ENCODE peak calls at places on chromosomes 11 and 22, in six cellular contexts. V is GM12865; M is MCF 10A; Q is HFF-Myc; Z is HCT116; P is CD8-positive, alpha-beta T cell. A is an unnamed sample.

GRCh38 chr22:41883400-41883799 is 31.5 kb downstream of the SHISA8 start:
- DNase-seq in V (no peak), Q (no peak), Z (no peak), P (no peak), M (no peak), A (no peak)

GRCh38 chr11:114188851-114189570 is 107.2 kb upstream of the NNMT start:
- DNase-seq in P (no peak), Z (no peak), V (no peak), M (no peak), Q (no peak), A (no peak)

GRCh38 chr11:66478823-66479740 is 1.2 kb upstream of the DPP3 start:
- DNase-seq in P (no peak), M (peak; percentile 42), Z (peak; percentile 27), V (peak; percentile 63), Q (no peak), A (peak; percentile 72)

GRCh38 chr11:6855971-6856542 is 6.8 kb upstream of the OR10A2 start:
- DNase-seq in Z (no peak), M (peak; percentile 70), P (no peak), V (no peak), Q (no peak), A (no peak)

GRCh38 chr11:7572001-7572712 is 58.4 kb downstream of the PPFIBP2 start:
- DNase-seq in Q (no peak), Z (no peak), V (no peak), M (no peak), P (no peak), A (no peak)

GRCh38 chr11:11243790-11244469 is 109.1 kb downstream of the CSNK2A3 start:
- DNase-seq in V (peak; percentile 47), M (peak; percentile 14), P (peak; percentile 32), Q (no peak), Z (no peak), A (peak; percentile 56)

GRCh38 chr22:22098457-22099193 is 116.0 kb upstream of the TOP3B start:
- DNase-seq in V (peak; percentile 37), M (no peak), Z (no peak), P (no peak), Q (no peak), A (peak; percentile 44)

GRCh38 chr11:74842967-74843366 is 94.3 kb downstream of the RNF169 start:
- DNase-seq in Z (no peak), Q (no peak), P (no peak), V (no peak), M (no peak), A (no peak)

GRCh38 chr11:130872961-130873360 is 43.3 kb downstream of the SNX19 start:
- DNase-seq in Q (no peak), V (no peak), M (peak; percentile 74), Z (no peak), P (no peak), A (no peak)

GRCh38 chr11:27592111-27592780 is 85.7 kb upstream of the LIN7C start:
- DNase-seq in M (peak; percentile 6), Q (no peak), Z (no peak), V (no peak), P (no peak), A (no peak)

GRCh38 chr11:76838422-76839068 is 22.2 kb upstream of the ACER3 start:
- DNase-seq in M (peak; percentile 39), V (no peak), P (no peak), Q (no peak), Z (no peak), A (no peak)

GRCh38 chr22:38089474-38089851 is 5.5 kb upstream of the SLC16A8 start:
- DNase-seq in M (no peak), Q (no peak), P (no peak), V (no peak), Z (no peak), A (no peak)

GRCh38 chr11:7511405-7511804 is 2.4 kb upstream of the PPFIBP2 start:
- DNase-seq in P (no peak), V (no peak), Z (no peak), M (no peak), Q (no peak), A (no peak)

GRCh38 chr11:88246680-88247079 is 71.4 kb upstream of the RAB38 start:
- DNase-seq in Q (peak; percentile 7), M (peak; percentile 29), P (no peak), V (no peak), Z (no peak), A (no peak)

GRCh38 chr11:1912314-1912878 is 7.1 kb upstream of the TNNT3 start:
- DNase-seq in P (no peak), Q (no peak), M (no peak), Z (no peak), V (no peak), A (no peak)

GRCh38 chr11:78921517-78921916 is 346.9 kb upstream of the NARS2 start:
- DNase-seq in Q (no peak), P (no peak), Z (no peak), V (no peak), M (no peak), A (no peak)

GRCh38 chr11:124891390-124891861 is 6.2 kb downstream of the ROBO4 start:
- DNase-seq in Z (no peak), M (no peak), P (no peak), V (no peak), Q (no peak), A (no peak)

GRCh38 chr11:120750647-120751419 is 239.3 kb downstream of the GRIK4 start:
- DNase-seq in Q (no peak), M (no peak), P (no peak), V (peak; percentile 5), Z (no peak), A (no peak)

GRCh38 chr22:20671409-20672081 is 102.4 kb upstream of the SERPIND1 start:
- DNase-seq in P (no peak), V (no peak), Z (no peak), M (no peak), Q (no peak), A (no peak)

GRCh38 chr22:47307326-47307725 is 544.9 kb downstream of the TBC1D22A start:
- DNase-seq in M (peak; percentile 31), Q (peak; percentile 17), Z (no peak), V (no peak), P (no peak), A (no peak)

DNA sequence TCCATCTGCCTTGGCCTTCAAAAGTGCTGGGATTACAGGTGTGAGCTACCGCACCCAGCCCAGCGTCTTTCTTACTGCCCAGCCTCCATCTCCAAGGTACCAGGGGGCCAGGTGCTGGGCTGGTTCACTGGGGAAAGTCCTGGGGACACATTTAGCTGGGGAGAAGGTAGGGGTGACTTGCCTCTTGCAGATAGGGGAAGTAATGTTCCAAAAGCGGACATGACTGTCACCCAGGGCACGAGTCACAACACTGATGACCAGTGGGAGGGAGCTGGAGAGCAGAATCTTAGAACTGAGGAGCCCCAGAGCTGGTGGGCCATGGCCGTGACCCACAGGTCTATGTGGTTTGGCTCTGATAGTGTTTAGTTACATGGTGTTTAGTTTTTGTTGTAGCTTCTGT is 2.4 kb upstream of the SLC15A3 start:
- DNase-seq in Z (no peak), P (no peak), M (no peak), V (peak; percentile 41), Q (no peak), A (peak; percentile 67)
- TF ChIP-seq CTCF in Z (no peak), P (no peak), M (no peak), V (no peak), Q (no peak), A (no peak)

DNA sequence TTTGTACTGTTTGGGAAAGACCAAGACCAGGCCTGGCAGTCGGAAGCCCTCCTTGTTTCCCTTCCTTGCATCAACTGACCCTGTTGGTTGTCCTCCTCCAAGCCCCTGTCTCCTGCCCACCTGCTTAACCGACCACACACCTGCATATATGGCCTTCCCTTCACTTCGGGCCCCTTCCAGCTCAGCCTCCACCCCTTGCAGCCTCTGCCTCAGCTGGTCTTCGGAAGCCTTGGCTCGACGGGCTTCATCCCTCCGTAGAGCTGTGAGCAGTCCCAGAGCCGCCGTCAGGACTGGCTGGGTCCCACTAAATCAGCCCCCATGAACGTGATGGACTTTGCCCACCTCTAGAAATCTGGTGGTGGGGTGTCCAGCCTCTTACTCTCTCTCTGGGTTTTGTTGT is 8.4 kb downstream of the NHERF4 start:
- DNase-seq in P (no peak), M (no peak), Q (no peak), V (no peak), Z (no peak), A (peak; percentile 21)
- TF ChIP-seq CTCF in P (no peak), M (no peak), Q (no peak), V (no peak), Z (no peak), A (no peak)

GRCh38 chr11:107743161-107743560 is 31.3 kb upstream of the SLN start:
- DNase-seq in V (no peak), M (no peak), P (no peak), Q (no peak), Z (no peak), A (no peak)

GRCh38 chr11:107736546-107736945 is 24.7 kb upstream of the SLN start:
- DNase-seq in V (no peak), M (no peak), Z (no peak), P (no peak), Q (no peak), A (no peak)

GRCh38 chr11:107740256-107740655 is 28.4 kb upstream of the SLN start:
- DNase-seq in P (no peak), V (no peak), Z (no peak), M (no peak), Q (no peak), A (no peak)

GRCh38 chr11:107744736-107745135 is 32.9 kb upstream of the SLN start:
- DNase-seq in Q (no peak), V (no peak), P (no peak), M (no peak), Z (no peak), A (no peak)

DNA sequence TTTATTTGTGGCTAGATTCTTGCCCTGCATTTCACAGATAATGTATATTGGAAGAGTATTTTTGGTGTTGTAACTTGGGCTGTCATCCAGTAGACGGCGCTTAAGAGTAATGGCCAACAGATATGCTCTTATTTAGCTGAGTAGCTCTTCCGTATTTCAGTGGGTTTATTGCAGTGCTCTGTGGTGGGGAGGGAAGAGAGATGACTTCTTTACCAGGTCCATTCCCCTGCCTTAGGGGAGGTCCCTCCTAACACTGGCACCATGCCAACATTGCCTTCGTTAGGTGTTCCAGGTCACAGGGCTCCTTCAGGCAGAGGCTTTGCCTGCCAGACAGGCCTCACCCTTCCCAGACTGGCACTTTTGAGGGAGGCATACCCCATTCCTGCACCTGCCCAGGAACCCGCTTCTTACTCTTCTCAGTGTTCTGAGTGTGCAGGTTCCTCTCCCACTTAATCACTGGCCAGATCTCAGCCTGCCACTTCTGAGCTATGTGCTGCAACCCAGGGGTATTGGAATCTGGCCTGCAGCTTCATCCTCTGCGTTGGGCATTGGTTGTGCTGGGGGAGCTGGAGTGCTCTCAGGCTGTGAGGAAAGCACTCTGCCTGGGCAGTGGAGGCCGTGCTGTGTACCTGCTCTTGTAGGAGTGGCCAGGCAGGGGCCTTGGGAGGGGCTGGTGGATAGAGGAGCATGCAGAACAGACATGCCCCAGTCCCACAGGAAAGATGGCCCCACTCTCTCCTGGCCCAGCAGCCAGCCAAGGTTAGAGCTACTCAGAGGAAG is 29.4 kb upstream of the SLN start:
- DNase-seq in Q (peak; percentile 19), P (no peak), M (peak; percentile 63), Z (peak; percentile 22), V (peak; percentile 76), A (peak; percentile 68)
- TF ChIP-seq CTCF in Q (peak; percentile 66), P (no peak), M (peak; percentile 61), Z (peak; percentile 70), V (peak; percentile 83), A (peak; percentile 70)

DNA sequence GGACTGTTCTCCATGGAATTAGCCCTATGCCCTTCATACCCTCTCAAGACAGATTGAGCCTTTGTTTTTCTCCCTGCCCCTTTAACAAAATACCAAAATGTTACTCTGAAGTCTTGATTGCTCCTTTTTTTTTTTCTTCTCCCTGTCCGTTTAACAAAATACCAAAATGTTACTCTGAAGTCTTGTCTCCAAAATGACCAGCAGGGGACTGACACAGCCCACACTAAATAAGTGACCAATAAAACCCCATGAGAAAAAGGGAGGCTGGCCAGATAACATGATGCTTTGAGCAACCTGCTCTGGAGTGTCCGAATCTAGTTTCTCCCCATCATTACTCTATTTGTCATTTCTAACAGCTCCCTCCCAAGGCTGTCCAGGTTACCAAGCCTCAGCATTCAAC is 42.6 kb upstream of the SLC1A2 start:
- DNase-seq in V (no peak), P (no peak), M (no peak), Q (no peak), Z (no peak), A (no peak)
- TF ChIP-seq CTCF in V (no peak), P (no peak), M (no peak), Q (no peak), Z (peak; percentile 36), A (no peak)